ENCODE peak calls at places on chromosome 10, in five cellular contexts. G, Q, H, M and W are unnamed samples.

GRCh38 chr10:123301077-123301875 is 147.1 kb downstream of the BUB3 start:
- DNase-seq in G (no peak), Q (peak), H (peak), M (no peak), W (peak)

GRCh38 chr10:1070939-1071338 is 14.8 kb downstream of the WDR37 start:
- DNase-seq in G (no peak), Q (no peak), H (no peak), M (no peak), W (no peak)

GRCh38 chr10:44394696-44395383 is 9.9 kb upstream of the CXCL12 start:
- DNase-seq in G (no peak), Q (no peak), H (no peak), M (no peak), W (no peak)

GRCh38 chr10:317219-317868 is 182.1 kb downstream of the ZMYND11 start:
- DNase-seq in G (peak), Q (no peak), H (no peak), M (no peak), W (peak)

GRCh38 chr10:11058965-11059364 is 41.3 kb downstream of the CELF2 start:
- DNase-seq in G (no peak), Q (no peak), H (peak), M (no peak), W (no peak)

GRCh38 chr10:96339956-96340904 is 18.6 kb downstream of the OPALIN start:
- DNase-seq in G (peak), Q (peak), H (peak), M (peak), W (peak)

GRCh38 chr10:93852721-93853120 is 41.1 kb upstream of the SLC35G1 start:
- DNase-seq in G (no peak), Q (no peak), H (no peak), M (no peak), W (no peak)

GRCh38 chr10:114855776-114856543 is 34.4 kb downstream of the FHIP2A start:
- DNase-seq in G (no peak), Q (no peak), H (no peak), M (no peak), W (peak)

GRCh38 chr10:18290651-18291313 is 150.6 kb downstream of the CACNB2 start:
- DNase-seq in G (no peak), Q (peak), H (no peak), M (no peak), W (no peak)

GRCh38 chr10:4034907-4035581 is 250.0 kb upstream of the KLF6 start:
- DNase-seq in G (no peak), Q (no peak), H (peak), M (no peak), W (peak)

GRCh38 chr10:92757720-92758119 is 68.0 kb downstream of the HHEX start:
- DNase-seq in G (no peak), Q (no peak), H (no peak), M (no peak), W (no peak)

GRCh38 chr10:35493196-35494118 is 111.7 kb upstream of the GJD4 start:
- DNase-seq in G (peak), Q (peak), H (no peak), M (no peak), W (no peak)

GRCh38 chr10:7467031-7467667 is 56.3 kb upstream of the SFMBT2 start:
- DNase-seq in G (no peak), Q (no peak), H (no peak), M (no peak), W (no peak)

GRCh38 chr10:71918992-71919391 is 45.2 kb upstream of the CHST3 start:
- DNase-seq in G (no peak), Q (no peak), H (no peak), M (no peak), W (no peak)

GRCh38 chr10:119421887-119422684 is 120.4 kb downstream of the RGS10 start:
- DNase-seq in G (no peak), Q (no peak), H (no peak), M (no peak), W (peak)

GRCh38 chr10:69994262-69994661 is 58.4 kb upstream of the MACROH2A2 start:
- DNase-seq in G (peak), Q (peak), H (peak), M (peak), W (peak)

GRCh38 chr10:123134915-123135414 is 805 bp upstream of the HMX3 start:
- DNase-seq in G (no peak), Q (no peak), H (no peak), M (no peak), W (no peak)

GRCh38 chr10:78634389-78634815 is 434.4 kb upstream of the ZMIZ1 start:
- DNase-seq in G (no peak), Q (no peak), H (peak), M (no peak), W (peak)

GRCh38 chr10:97805960-97806359 is 34.2 kb upstream of the SFRP5 start:
- DNase-seq in G (no peak), Q (no peak), H (no peak), M (no peak), W (no peak)

GRCh38 chr10:85100495-85100894 is 772.1 kb downstream of the CCSER2 start:
- DNase-seq in G (no peak), Q (no peak), H (no peak), M (no peak), W (no peak)

GRCh38 chr10:63266337-63267327 is 133.5 kb downstream of the NRBF2 start:
- DNase-seq in G (no peak), Q (no peak), H (no peak), M (no peak), W (no peak)

GRCh38 chr10:18561861-18562551 is 89.4 kb downstream of the NSUN6 start:
- DNase-seq in G (no peak), Q (no peak), H (no peak), M (no peak), W (no peak)

DNA sequence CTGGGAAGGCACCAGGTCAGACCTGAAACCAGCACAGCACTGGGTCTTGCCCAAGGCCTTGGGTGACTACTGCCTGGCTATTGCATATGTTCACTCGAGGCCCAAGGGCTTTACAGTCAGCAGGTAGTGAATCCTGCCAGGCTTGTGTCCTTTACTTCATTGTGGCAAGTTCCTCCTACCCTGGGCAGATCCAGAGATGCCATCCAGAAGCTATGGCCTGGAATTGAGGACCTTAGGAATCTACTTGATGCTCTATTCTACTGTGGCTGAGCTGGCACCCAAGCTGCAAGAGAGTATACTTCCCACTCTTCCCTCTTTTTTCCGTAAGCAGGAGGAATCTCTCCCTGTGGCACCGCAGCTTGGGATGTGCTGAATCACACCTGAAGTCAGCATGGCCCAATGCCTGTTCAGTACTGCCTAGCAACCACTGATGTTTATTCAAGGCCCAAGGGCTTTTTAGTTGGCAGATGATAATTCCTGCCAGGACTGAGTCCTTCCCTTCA is 246.7 kb upstream of the CTBP2 start:
- DNase-seq in G (no peak), Q (peak), H (peak), M (peak), W (no peak)
- H3K4me3 ChIP-seq in G (no peak), Q (no peak), H (no peak), M (no peak), W (no peak)

DNA sequence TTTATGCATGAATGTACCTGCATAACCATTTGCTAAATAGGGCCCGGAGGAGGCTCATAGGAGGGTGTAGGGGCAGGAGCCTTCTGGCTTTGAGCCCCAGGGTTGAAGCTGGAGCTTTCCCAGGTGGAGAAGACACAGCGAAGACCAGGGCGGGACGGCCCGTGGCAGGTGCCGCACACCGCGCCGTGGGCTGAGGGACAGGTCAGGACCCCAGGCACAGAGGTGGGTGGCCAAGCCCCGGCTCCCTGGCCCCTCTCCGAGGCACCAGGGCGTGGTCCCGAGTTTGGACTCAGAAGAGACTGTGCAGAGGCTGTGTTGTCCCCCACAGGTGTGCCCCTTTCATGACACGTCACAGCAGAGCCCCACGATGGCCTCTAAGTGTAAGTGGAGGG is 56.5 kb downstream of the PWWP2B start:
- DNase-seq in G (no peak), Q (no peak), H (no peak), M (no peak), W (no peak)
- H3K4me3 ChIP-seq in G (no peak), Q (no peak), H (no peak), M (peak), W (peak)

DNA sequence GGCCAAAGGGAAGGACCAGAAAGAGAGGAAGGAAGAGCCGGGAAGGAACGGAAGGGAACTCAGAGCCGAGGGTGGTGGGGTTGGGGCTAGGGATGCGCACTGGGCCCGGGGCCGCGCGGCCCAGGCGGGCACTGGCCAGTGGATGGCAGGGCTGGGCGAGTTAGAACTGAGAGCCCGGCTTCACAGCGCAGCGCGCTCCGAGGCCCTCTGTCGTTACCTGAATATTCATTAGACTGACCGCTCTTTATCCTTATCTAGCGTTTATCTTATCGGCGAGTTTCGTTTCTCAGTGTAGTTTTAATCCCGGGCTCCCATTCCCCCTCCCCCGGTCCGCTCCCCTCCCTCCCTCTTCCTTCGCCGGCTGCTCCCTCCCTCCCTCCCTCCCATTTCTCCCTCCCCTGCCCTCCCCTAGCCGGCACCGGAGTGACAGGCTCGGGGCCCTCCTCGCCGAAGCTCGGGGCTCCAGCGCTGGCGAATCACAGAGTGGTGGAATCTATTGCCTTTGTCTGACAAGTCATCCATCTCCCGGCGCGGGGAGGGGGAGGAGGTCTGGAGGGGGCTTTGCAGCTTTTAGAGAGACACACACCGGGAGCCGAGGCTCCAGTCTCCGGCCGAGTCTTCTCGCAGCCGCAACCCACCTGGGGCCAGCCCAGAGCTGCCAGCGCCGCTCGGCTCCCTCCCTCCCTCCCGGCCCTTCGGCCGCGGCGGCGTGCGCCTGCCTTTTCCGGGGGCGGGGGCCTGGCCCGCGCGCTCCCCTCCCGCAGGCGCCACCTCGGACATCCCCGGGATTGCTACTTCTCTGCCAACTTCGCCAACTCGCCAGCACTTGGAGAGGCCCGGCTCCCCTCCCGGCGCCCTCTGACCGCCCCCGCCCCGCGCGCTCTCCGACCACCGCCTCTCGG is at the start of gene PAX2:
- DNase-seq in G (no peak), Q (no peak), H (no peak), M (peak), W (no peak)
- H3K4me3 ChIP-seq in G (no peak), Q (no peak), H (no peak), M (peak), W (no peak)

GRCh38 chr10:66927271-66927950 is 1.6 kb downstream of the LRRTM3 start:
- DNase-seq in G (no peak), Q (no peak), H (no peak), M (no peak), W (peak)
- H3K4me3 ChIP-seq in G (no peak), Q (no peak), H (no peak), M (no peak), W (peak)

GRCh38 chr10:6086375-6087233 is 2.2 kb upstream of the RBM17 start:
- DNase-seq in G (peak), Q (peak), H (peak), M (peak), W (peak)
- H3K4me3 ChIP-seq in G (no peak), Q (no peak), H (no peak), M (no peak), W (no peak)

GRCh38 chr10:90858489-90858968 is 690 bp upstream of the HTR7 start:
- DNase-seq in G (no peak), Q (no peak), H (no peak), M (no peak), W (no peak)
- H3K4me3 ChIP-seq in G (peak), Q (no peak), H (peak), M (peak), W (peak)

DNA sequence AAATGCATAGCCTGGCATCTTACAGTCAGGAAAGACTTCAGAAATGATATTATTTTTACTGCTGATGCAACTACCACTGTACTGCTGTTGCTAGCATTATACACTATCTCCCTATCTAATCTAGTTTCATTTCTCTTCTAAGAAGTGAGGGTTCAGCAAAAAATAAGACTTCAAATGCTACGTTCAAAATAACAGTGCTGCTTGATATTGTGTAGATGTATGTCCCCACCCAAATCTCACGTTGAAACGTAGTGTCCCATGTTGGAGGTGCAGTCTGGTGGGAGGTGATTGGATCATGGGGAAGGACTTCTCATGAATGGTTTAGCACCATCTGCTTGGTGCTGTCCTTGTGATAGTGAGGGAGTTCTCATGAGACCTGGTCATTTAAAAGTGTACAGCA is 129.4 kb downstream of the ANK3 start:
- DNase-seq in G (no peak), Q (no peak), H (no peak), M (no peak), W (no peak)
- H3K4me3 ChIP-seq in G (no peak), Q (no peak), H (no peak), M (no peak), W (no peak)

GRCh38 chr10:17199351-17199804 is 2.1 kb downstream of the TRDMT1 start:
- DNase-seq in G (no peak), Q (no peak), H (no peak), M (no peak), W (peak)
- H3K4me3 ChIP-seq in G (no peak), Q (no peak), H (peak), M (no peak), W (peak)

DNA sequence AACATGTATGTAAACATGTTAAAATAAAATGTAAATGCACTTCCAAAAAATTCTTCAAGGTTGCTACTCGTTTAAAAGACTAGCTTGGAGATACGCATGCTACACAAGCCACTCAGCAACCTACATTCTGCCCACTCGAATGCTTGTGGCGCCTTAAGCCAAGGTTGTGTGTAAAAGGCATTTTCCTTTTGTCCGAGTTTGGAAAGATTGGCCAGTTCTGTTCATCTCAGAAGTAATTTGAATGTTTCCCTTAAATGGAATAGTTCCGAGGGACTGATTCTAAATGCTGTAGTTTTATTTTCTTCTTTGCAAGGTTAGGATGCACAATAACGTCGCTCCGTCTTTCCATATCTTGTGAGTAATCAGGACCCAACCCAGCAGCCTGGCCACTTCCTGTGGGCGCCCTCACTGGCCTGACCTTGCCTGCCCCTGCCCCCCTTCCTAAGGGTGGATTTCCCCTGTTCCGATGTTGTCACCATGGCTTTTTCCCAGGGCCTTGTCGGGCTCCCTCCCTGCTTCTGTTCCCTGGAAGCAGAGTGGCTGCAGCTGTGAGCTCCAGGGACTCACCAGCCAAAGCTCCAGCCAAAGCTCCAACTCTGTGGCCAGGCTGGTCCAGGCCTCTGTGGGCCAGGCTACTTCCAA is 70.6 kb downstream of the PTPRE start:
- DNase-seq in G (peak), Q (peak), H (no peak), M (peak), W (peak)
- H3K4me3 ChIP-seq in G (no peak), Q (no peak), H (no peak), M (no peak), W (peak)

GRCh38 chr10:113131611-113132330 is 181.7 kb downstream of the TCF7L2 start:
- DNase-seq in G (no peak), Q (no peak), H (no peak), M (peak), W (peak)

GRCh38 chr10:113126506-113127192 is 176.6 kb downstream of the TCF7L2 start:
- DNase-seq in G (peak), Q (peak), H (peak), M (peak), W (peak)

GRCh38 chr10:113128450-113129105 is 178.5 kb downstream of the TCF7L2 start:
- DNase-seq in G (no peak), Q (no peak), H (no peak), M (no peak), W (no peak)

GRCh38 chr10:113129117-113129516 is 179.1 kb downstream of the TCF7L2 start:
- DNase-seq in G (no peak), Q (no peak), H (no peak), M (no peak), W (no peak)

GRCh38 chr10:113127285-113128283 is 177.5 kb downstream of the TCF7L2 start:
- DNase-seq in G (no peak), Q (no peak), H (no peak), M (no peak), W (peak)
- H3K4me3 ChIP-seq in G (no peak), Q (no peak), H (no peak), M (peak), W (peak)